ENCODE peak calls at places on chromosomes 11 and 22, in five cellular contexts. D is HL-60, R is brain microvascular endothelial cell, Z is neural crest cell, X is lower leg skin. N is an unnamed sample.

GRCh38 chr11:33713162-33713913 is 12.7 kb upstream of the C11orf91 start:
- DNase-seq in Z (no peak), R (no peak), X (no peak), D (no peak), N (no peak)

GRCh38 chr11:8058216-8058615 is 22.8 kb upstream of the TUB start:
- DNase-seq in R (no peak), D (no peak), Z (no peak), X (no peak), N (no peak)

GRCh38 chr11:116793476-116794096 is 1.9 kb upstream of the APOA5 start:
- DNase-seq in X (no peak), Z (no peak), D (no peak), R (no peak), N (no peak)

GRCh38 chr11:69472053-69472765 is 9.3 kb upstream of the LINC01488 start:
- DNase-seq in R (no peak), Z (no peak), X (no peak), D (no peak), N (no peak)

GRCh38 chr22:47625531-47626427 is 863.3 kb downstream of the TBC1D22A start:
- DNase-seq in Z (no peak), X (peak), D (no peak), R (no peak), N (no peak)

GRCh38 chr22:23836281-23836680 is 2.5 kb downstream of the DERL3 start:
- DNase-seq in R (no peak), D (no peak), X (no peak), Z (no peak), N (no peak)

GRCh38 chr11:70090989-70091388 is 12.9 kb downstream of the ANO1 start:
- DNase-seq in R (no peak), Z (no peak), X (no peak), D (no peak), N (no peak)

GRCh38 chr11:110433393-110434333 is 3.9 kb downstream of the FDX1 start:
- DNase-seq in X (no peak), Z (no peak), D (no peak), R (no peak), N (no peak)

GRCh38 chr11:56331861-56332491 is 13.9 kb upstream of the OR8K1 start:
- DNase-seq in D (no peak), Z (no peak), R (no peak), X (no peak), N (no peak)

GRCh38 chr11:8196749-8197148 is 27.9 kb upstream of the RIC3 start:
- DNase-seq in R (no peak), Z (no peak), X (no peak), D (no peak), N (no peak)

GRCh38 chr22:26887456-26887855 is 230.1 kb downstream of the MIAT start:
- DNase-seq in R (peak), D (no peak), X (no peak), Z (no peak), N (peak)

GRCh38 chr11:3035333-3035732 is 21.9 kb downstream of the CARS1 start:
- DNase-seq in Z (no peak), X (no peak), R (no peak), D (no peak), N (no peak)

GRCh38 chr11:67295846-67296245 is 6.7 kb downstream of the ANKRD13D start:
- DNase-seq in D (no peak), X (no peak), Z (no peak), R (no peak), N (no peak)

GRCh38 chr11:128535468-128536457 is 51.6 kb downstream of the ETS1 start:
- DNase-seq in R (no peak), Z (no peak), X (no peak), D (no peak), N (no peak)

GRCh38 chr11:15653191-15653590 is 538.5 kb downstream of the INSC start:
- DNase-seq in X (no peak), R (no peak), D (no peak), Z (no peak), N (no peak)

GRCh38 chr22:32723632-32724031 is 77.9 kb upstream of the TIMP3 start:
- DNase-seq in X (peak), R (peak), Z (no peak), D (peak), N (peak)

GRCh38 chr11:117205211-117205818 is 6.1 kb downstream of the TAGLN start:
- DNase-seq in X (no peak), R (no peak), Z (no peak), D (no peak), N (no peak)

GRCh38 chr11:46302866-46303265 is 25.4 kb downstream of the CREB3L1 start:
- DNase-seq in R (no peak), Z (no peak), X (no peak), D (no peak), N (no peak)

GRCh38 chr11:46006418-46007070 is 84.1 kb downstream of the LARGE2 start:
- DNase-seq in D (no peak), X (peak), R (peak), Z (peak), N (no peak)

GRCh38 chr11:74138572-74138971 is 32.2 kb downstream of the C2CD3 start:
- DNase-seq in D (no peak), X (peak), Z (no peak), R (peak), N (peak)

GRCh38 chr11:9231848-9232177 is 33.3 kb downstream of the DENND5A start:
- DNase-seq in R (peak), D (no peak), Z (no peak), X (no peak), N (no peak)

GRCh38 chr11:74311352-74311926 is at the start of gene P4HA3:
- DNase-seq in R (peak), X (no peak), D (peak), Z (peak), N (no peak)

GRCh38 chr11:93467054-93467453 is 76.1 kb downstream of the SMCO4 start:
- DNase-seq in R (no peak), D (no peak), Z (no peak), X (no peak), N (no peak)

GRCh38 chr11:67562951-67563350 is 20.7 kb upstream of the GSTP1 start:
- DNase-seq in D (no peak), R (no peak), X (no peak), Z (no peak), N (no peak)

GRCh38 chr11:129248618-129249017 is 56.5 kb upstream of the ARHGAP32 start:
- DNase-seq in Z (no peak), R (peak), X (no peak), D (no peak), N (no peak)

GRCh38 chr22:50118557-50119168 is 28.9 kb downstream of the MOV10L1 start:
- DNase-seq in Z (no peak), X (no peak), R (peak), D (no peak), N (peak)

GRCh38 chr11:32334822-32335221 is 100.5 kb downstream of the WT1 start:
- DNase-seq in D (no peak), X (no peak), R (no peak), Z (no peak), N (no peak)
- TF ChIP-seq CTCF in D (no peak), X (no peak), R (peak), Z (peak), N (peak)

GRCh38 chr22:44063462-44064371 is 39.6 kb downstream of the PARVB start:
- DNase-seq in R (no peak), Z (no peak), X (no peak), D (no peak), N (no peak)
- TF ChIP-seq CTCF in R (no peak), Z (no peak), X (no peak), D (no peak), N (no peak)

DNA sequence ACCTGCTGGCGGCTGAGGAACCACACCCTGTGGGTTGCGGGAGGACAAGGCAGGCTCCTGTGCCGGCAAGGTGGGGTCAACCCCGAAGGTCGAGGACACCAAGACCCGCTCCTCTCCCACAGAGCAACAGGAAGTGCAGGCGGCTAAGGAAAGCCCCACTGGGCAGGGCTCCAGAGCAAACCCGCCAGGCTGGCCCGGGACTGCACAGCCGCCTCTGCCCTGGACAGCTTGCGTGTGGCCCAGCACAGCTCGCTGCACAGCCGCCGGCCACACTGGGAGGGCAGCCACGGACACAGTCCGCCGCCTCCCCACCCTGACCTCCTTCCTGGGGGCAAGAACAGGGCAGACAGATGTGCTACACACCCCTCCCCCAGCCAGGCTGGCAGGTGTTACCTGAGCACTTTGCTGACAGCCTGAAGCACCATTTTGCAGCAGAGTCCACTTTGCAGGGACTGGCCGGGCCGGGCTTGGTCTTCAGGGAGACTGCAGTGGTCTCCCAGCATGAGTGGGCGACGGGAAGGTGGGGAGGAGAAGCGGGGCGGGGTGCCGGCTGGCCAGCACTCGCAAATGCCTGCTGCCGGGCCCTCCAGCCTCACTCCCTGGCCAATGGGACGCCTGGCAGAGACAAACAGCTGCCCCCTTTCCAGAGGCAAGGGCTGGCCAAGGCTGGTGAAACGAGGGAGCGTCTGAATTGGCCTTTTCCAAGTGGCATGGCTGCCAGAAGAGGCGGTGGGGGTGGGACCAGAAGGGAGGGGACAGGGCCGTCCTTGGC is at the start of gene MOB2:
- DNase-seq in X (no peak), Z (no peak), D (no peak), R (no peak), N (no peak)
- TF ChIP-seq CTCF in X (no peak), Z (no peak), D (no peak), R (no peak), N (no peak)

GRCh38 chr11:86724137-86724536 is 51.7 kb upstream of the ME3 start:
- DNase-seq in Z (no peak), R (no peak), X (no peak), D (no peak), N (no peak)

GRCh38 chr11:86722748-86723147 is 50.3 kb upstream of the ME3 start:
- DNase-seq in X (no peak), D (no peak), R (no peak), Z (no peak), N (no peak)

GRCh38 chr11:86728562-86728961 is 56.1 kb upstream of the ME3 start:
- DNase-seq in R (no peak), D (no peak), Z (no peak), X (no peak), N (no peak)

GRCh38 chr11:86726118-86726748 is 53.8 kb upstream of the ME3 start:
- DNase-seq in X (no peak), R (no peak), Z (no peak), D (no peak), N (no peak)

GRCh38 chr11:86727105-86727504 is 54.7 kb upstream of the ME3 start:
- DNase-seq in D (no peak), R (no peak), Z (no peak), X (no peak), N (no peak)
- TF ChIP-seq CTCF in D (no peak), R (no peak), Z (no peak), X (no peak), N (no peak)

DNA sequence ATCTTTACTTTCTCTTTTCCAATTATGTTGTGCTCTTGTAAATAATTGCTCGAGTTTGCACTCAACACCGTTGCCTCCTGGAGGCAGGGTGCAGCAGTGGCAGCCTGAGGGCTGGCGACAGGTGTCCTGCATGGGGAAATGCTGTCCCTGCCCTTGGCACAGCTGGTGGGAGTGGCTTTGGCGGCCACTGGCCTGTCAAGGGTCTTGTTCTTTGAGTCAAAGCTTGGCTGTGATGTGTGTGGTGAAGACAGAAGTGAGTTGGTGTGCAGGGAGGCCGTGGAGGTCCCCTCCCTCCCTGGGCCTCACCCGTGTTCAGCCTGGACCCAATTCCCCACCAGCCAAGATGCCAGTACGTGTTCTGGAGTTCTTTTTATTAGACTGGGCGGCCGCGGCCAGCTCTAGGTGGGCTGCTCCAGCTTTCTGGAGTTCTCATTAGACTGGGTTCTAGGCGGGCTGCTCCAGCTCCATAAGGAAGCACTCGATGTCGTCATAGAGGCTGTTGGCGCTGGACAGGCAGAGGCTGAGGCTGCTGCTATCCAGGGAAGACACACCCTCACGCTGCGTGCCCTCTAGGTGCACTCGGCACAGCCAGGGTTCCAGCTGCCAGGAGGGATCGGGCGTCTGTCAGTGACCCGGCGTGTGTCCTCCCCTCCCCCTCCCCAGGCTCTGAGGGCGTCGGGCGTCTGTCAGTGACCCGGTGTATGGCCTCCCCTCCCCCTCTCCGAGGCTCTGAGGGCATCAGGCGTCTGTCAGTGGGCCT is 3.4 kb downstream of the IRF7 start:
- DNase-seq in R (no peak), X (no peak), D (no peak), Z (no peak), N (no peak)
- TF ChIP-seq CTCF in R (peak), X (no peak), D (peak), Z (peak), N (peak)

DNA sequence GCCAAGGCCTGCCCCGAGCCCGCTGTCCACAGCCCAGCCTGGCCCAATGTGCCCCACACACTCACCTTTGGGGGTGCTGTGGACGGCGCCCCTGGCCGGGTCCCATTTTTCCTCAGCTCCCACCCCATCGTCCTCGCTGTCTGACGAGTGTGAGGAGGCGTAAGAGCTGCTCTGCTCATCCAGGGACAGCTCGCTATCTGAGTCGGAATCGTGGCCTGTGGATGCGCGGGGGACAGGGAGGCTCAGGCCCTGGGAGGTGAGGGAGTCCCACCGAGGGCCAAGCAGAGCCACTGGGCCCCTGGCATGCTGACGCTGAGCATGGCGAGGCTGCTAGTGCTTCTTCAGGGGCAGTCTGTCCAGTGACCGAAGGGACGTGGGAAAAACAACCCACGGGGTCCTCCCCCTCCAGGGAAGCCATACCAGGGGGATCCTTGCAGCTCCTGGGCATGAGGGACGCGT is 29.7 kb downstream of the TRMU start:
- DNase-seq in X (no peak), D (no peak), Z (no peak), R (no peak), N (no peak)
- TF ChIP-seq CTCF in X (no peak), D (no peak), Z (no peak), R (no peak), N (no peak)

GRCh38 chr22:41776381-41776780 is 24.1 kb upstream of the CCDC134 start:
- DNase-seq in Z (no peak), D (no peak), X (no peak), R (no peak), N (no peak)

GRCh38 chr22:41772645-41773044 is 27.8 kb upstream of the CCDC134 start:
- DNase-seq in R (no peak), D (no peak), Z (no peak), X (no peak), N (no peak)

GRCh38 chr22:41777749-41778395 is 22.6 kb upstream of the CCDC134 start:
- DNase-seq in X (no peak), D (no peak), R (no peak), Z (no peak), N (no peak)

GRCh38 chr22:41775976-41776375 is 24.5 kb upstream of the CCDC134 start:
- DNase-seq in X (no peak), R (no peak), Z (no peak), D (no peak), N (peak)

DNA sequence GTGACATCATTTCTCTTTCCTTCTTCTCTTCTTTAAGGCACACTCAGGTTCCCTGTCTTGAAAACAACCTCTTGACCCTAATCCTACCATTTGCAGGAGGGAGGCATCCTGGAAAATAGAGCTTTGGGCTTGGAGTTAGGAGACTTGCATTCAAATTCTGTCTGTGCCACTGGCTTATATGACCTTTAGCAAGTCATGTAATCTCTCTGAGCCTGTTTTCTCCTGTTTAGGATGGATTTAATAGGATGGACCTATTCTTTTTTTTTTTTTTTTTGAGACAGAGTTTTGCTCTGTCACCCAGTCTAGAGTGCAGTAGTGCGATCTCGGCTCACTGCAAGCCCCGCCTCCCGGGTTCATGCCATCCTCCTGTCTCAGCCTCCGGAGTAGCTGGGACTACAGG is 25.1 kb upstream of the CCDC134 start:
- DNase-seq in R (no peak), X (no peak), D (no peak), Z (no peak), N (no peak)
- TF ChIP-seq CTCF in R (no peak), X (no peak), D (no peak), Z (no peak), N (no peak)

GRCh38 chr11:62143727-62144126 is 19.9 kb downstream of the INCENP start:
- DNase-seq in R (no peak), D (no peak), Z (no peak), X (no peak), N (no peak)
- TF ChIP-seq CTCF in R (peak), D (no peak), Z (no peak), X (no peak), N (peak)

GRCh38 chr11:47848636-47849155 is 546 bp upstream of the NUP160 start:
- DNase-seq in D (no peak), X (no peak), R (no peak), Z (no peak), N (no peak)

GRCh38 chr11:47846998-47847397 is 1.2 kb downstream of the NUP160 start:
- DNase-seq in R (no peak), X (no peak), D (no peak), Z (no peak), N (no peak)

GRCh38 chr11:47847537-47847891 is 636 bp downstream of the NUP160 start:
- DNase-seq in Z (no peak), R (no peak), X (no peak), D (no peak), N (no peak)

GRCh38 chr11:47850337-47850736 is 2.2 kb upstream of the NUP160 start:
- DNase-seq in D (no peak), Z (no peak), R (no peak), X (no peak), N (no peak)

GRCh38 chr11:47847892-47848635 is at the start of gene NUP160:
- DNase-seq in X (peak), D (peak), Z (peak), R (peak), N (no peak)
- TF ChIP-seq CTCF in X (no peak), D (no peak), Z (peak), R (peak), N (no peak)

N was measured in retinal pigment epithelial cell.